ENCODE peak calls at places on chromosomes 1 and 21, in four cellular contexts. Y is esophagus squamous epithelium, E is spleen, P is uterus. H is an unnamed sample. For H3K4me1 and H3K9me3, the result is how much of the 10 kb centered on the place peaks cover.

GRCh38 chr1:40105028-40105427 is 8.0 kb upstream of the PPT1 start:
- DNase-seq in Y (no peak), E (no peak), P (no peak), H (no peak)

GRCh38 chr21:44549525-44550211 is 1.6 kb downstream of the KRTAP10-2 start:
- DNase-seq in Y (no peak), E (peak), P (no peak), H (no peak)

GRCh38 chr1:28926629-28927441 is 12.5 kb downstream of the EPB41 start:
- DNase-seq in Y (no peak), E (no peak), P (no peak), H (no peak)

GRCh38 chr21:37366488-37367300 is at the start of gene DYRK1A:
- DNase-seq in Y (peak), E (peak), P (peak), H (peak)

GRCh38 chr1:86503477-86504129 is 34.9 kb downstream of the CLCA1 start:
- DNase-seq in Y (no peak), E (peak), P (peak), H (no peak)

GRCh38 chr21:41894922-41895557 is 15.9 kb upstream of the PRDM15 start:
- DNase-seq in Y (no peak), E (no peak), P (no peak), H (no peak)

GRCh38 chr1:51234721-51235425 is 1.2 kb upstream of the RNF11 start:
- DNase-seq in Y (peak), E (peak), P (peak), H (peak)

GRCh38 chr1:219498666-219499065 is 114.2 kb downstream of the ZC3H11B start:
- DNase-seq in Y (no peak), E (no peak), P (peak), H (no peak)

GRCh38 chr1:185316163-185317033 is 645 bp downstream of the IVNS1ABP start:
- DNase-seq in Y (peak), E (peak), P (peak), H (peak)

GRCh38 chr1:178371999-178372398 is 124.8 kb downstream of the CLEC20A start:
- DNase-seq in Y (no peak), E (no peak), P (no peak), H (no peak)

GRCh38 chr1:17192394-17193221 is 12.3 kb upstream of the PADI1 start:
- DNase-seq in Y (no peak), E (no peak), P (no peak), H (no peak)

DNA sequence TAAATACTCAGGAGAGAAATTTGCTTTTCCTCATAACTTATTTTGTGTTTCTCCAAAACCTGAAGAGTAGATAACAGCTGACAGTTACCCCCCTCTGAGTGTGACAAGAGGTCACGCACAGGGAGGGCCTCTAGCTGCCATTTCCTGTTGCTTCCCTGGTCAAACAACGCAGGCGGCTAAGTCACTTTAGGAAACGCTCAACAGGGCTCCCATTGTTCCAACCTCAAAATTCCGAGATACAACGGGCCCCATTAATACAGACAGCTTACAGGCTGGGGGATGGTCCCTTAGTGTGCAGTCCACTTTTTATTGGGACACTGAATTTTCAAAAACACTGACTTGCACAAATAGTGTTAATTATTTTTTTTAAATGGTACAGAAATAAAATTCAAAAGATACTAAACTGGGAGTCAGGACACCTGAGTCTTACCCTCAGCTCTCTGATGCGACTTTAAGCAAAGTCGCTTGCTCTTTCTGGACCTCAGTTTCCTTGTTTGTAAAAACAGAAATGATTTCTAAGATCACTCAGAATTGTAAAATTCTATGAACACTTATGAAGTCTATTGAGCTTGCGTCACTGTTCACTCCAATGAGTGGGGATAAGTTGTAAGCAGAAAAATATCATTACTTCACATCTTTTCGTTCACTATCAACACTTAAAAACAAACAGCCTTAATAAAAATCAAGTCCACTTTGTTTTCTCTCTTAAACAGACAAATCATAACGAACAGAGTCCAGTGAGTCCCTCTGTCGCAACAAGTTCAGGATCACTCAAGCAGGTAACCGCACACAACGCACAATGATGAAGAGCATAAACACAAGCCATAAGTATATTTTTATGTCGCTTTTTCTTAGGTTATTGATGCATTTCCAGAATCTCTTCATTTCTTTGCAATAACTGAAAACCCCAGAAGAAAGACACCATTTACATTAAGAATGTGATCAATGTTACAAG is 13.5 kb downstream of the LZIC start:
- DNase-seq in Y (no peak), E (no peak), P (no peak), H (no peak)
- TF ChIP-seq POLR2A in Y (no peak), E (no peak), P (no peak), H (no peak)

GRCh38 chr1:183585038-183585437 is 5.2 kb downstream of the NCF2 start:
- DNase-seq in Y (no peak), E (no peak), P (no peak), H (no peak)
- H3K4me1 ChIP-seq in Y (under half), E (half or more), P (under half), H (under half)

GRCh38 chr1:2627746-2628145 is 5.1 kb downstream of the MMEL1 start:
- DNase-seq in Y (no peak), E (peak), P (no peak), H (no peak)
- H3K9me3 ChIP-seq in Y (under half), E (under half), P (under half), H (under half)

GRCh38 chr1:54885863-54886723 is 902 bp downstream of the DHCR24 start:
- DNase-seq in Y (no peak), E (no peak), P (no peak), H (peak)
- TF ChIP-seq POLR2A in Y (no peak), E (no peak), P (no peak), H (peak)

GRCh38 chr1:32247983-32248889 is 1.2 kb downstream of the FAM167B start:
- DNase-seq in Y (peak), E (peak), P (peak), H (peak)
- H3K4me1 ChIP-seq in Y (under half), E (half or more), P (under half), H (under half)

DNA sequence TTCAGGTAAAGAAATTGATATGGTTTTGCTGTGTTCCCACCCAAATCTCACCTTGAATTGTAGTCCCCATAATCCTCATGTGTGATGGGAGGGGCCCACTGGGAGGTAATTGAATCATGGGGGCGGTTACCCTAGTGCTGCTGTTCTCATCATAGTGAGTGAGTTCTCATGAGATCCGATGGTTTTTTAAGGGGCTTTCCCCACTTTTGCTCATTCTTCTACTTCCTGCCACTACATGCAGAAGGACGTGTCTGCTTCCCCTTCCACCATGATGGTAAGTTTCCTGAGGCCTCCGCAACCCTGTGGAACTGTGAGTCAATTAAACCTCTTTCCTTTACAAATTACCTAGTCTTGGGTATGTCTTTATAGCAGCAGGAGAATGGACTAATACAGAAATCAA is 69.3 kb downstream of the MIS18A start:
- DNase-seq in Y (no peak), E (no peak), P (no peak), H (no peak)
- H3K9me3 ChIP-seq in Y (under half), E (under half), P (under half), H (under half)

DNA sequence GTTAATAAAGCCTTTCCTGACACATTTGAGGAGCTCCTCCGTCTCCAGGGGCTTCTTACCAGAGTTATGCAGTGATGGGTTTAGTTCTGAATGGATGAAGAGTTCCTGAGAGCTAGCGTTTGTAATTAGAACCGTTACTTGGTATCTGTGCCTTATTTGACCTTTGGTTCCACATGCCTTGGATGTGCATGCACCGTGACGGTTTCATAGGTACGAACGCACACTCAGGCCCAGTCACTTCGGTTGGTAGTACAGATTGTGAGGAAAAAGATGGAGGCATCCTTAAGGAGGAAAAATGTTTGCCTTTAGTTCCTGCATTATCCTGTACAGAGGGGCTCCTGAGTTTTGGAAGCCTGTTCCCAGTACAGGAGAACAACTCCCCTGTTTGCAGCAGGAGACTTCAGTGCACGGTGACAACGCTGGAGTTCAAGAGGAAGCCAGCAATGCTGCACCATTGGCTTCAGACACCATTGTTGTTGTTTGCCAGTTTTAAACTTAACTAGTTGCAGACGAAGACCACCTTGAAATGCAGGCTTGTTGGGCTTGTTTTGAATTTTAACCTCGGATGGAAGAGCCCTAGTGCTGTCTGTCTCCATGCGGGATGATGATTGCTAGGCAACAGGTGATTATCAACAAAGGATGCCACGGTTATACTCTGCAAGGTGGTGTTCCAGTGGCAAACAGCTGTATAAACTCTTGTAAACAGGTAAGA is 8.2 kb downstream of the RBM15 start:
- DNase-seq in Y (no peak), E (no peak), P (no peak), H (no peak)
- TF ChIP-seq POLR2A in Y (no peak), E (no peak), P (no peak), H (no peak)

DNA sequence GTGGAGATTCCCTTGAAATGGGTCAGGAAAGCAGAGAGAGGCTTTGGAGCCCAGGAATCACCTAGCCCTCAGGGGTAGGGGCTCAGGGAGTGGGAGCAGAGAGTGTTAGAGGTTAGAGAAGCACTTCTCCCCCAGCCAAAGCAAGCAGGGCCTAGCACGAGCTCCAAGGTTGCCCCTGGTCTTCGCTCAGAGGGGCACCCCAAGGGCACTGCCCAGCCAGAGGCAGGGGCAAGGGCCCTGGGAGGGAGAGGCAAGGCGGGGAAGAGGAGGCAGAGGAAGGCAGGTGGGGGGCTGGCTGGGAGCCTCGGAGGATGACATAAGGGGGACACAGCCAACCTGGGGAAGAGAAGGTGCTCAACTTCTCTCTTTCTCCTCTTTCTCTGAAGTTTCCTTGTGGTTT is 71.9 kb downstream of the CASZ1 start:
- DNase-seq in Y (no peak), E (no peak), P (no peak), H (no peak)
- H3K4me1 ChIP-seq in Y (under half), E (under half), P (under half), H (under half)

GRCh38 chr1:42504535-42505128 is 41.5 kb downstream of the CCDC30 start:
- DNase-seq in Y (no peak), E (no peak), P (no peak), H (no peak)

GRCh38 chr1:42506576-42506975 is 43.5 kb downstream of the CCDC30 start:
- DNase-seq in Y (no peak), E (no peak), P (no peak), H (no peak)
- H3K9me3 ChIP-seq in Y (half or more), E (half or more), P (under half), H (under half)

DNA sequence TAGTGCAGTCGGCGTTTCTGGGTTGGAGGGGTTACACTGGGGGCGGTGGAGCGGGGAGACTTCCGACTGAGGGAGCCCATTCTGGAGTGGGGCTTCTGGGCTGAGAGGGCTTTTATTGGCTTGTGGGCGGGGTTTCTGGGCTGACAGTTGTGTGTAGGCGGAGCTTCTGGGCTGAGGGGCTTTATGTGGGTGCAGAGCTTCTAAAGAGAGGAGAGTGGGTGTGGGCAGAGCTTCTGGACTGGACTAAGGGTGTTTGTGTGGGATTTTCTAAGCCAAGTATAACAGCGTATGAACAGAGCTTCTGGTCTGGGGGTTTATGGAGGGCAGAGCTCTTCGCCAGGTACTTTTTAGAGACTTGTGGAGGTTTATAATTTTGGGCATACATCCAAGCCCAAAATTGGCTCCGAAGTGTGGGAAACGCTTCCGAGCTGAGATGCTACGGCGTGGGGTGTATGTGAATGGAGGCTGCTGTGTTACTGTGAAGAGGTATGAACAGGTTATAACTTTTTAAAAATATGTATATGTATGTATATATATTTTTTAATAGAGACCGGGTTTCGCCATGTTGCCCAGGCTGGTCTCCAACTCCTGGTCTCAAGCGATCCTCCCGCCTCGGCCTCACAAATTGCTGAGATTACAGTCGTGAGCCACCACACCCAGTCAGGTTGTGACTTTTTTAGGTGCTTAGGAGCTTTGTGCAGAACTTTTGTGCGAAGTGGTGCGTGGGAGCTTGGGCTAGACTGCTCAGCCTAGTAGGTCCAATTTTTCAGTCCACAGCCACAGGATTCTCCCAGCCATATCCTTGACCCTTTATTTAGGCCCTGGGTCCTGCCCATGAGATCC is 869 bp downstream of the TMEM39B start:
- DNase-seq in Y (no peak), E (peak), P (no peak), H (no peak)
- TF ChIP-seq POLR2A in Y (no peak), E (no peak), P (no peak), H (no peak)